ENCODE peak calls at places on chromosome 11, in nine cellular contexts. B, R, Y, K, C, P, E, T and Z are unnamed samples.

GRCh38 chr11:107337917-107338316 is 119.7 kb downstream of the CWF19L2 start:
- DNase-seq in K (no peak), P (no peak), C (no peak), E (no peak), B (no peak), Y (no peak), R (no peak), T (no peak), Z (no peak)

GRCh38 chr11:65065898-65066297 is 7.5 kb upstream of the NAALADL1 start:
- DNase-seq in Y (no peak), T (no peak), P (no peak), R (no peak), K (no peak), B (no peak), E (no peak), C (no peak), Z (no peak)

GRCh38 chr11:86511086-86511551 is 136.4 kb downstream of the CCDC81 start:
- DNase-seq in Y (no peak), C (peak), P (no peak), R (no peak), K (no peak), B (no peak), E (no peak), T (no peak), Z (no peak)

GRCh38 chr11:44923796-44924195 is 26.9 kb downstream of the TP53I11 start:
- DNase-seq in E (no peak), Y (no peak), K (no peak), R (no peak), B (no peak), T (no peak), C (no peak), P (no peak), Z (no peak)

GRCh38 chr11:122032317-122032716 is 83.7 kb downstream of the BLID start:
- DNase-seq in P (no peak), Y (no peak), E (no peak), K (no peak), C (peak), T (no peak), R (no peak), B (no peak), Z (no peak)

GRCh38 chr11:61059260-61059752 is 43.0 kb upstream of the CD5 start:
- DNase-seq in B (no peak), P (no peak), Y (no peak), E (no peak), R (no peak), T (peak), C (no peak), K (no peak), Z (no peak)

GRCh38 chr11:95972055-95972454 is 48.1 kb upstream of the MTMR2 start:
- DNase-seq in T (no peak), P (no peak), E (no peak), Y (no peak), R (no peak), C (no peak), B (no peak), K (no peak), Z (no peak)

GRCh38 chr11:45152740-45153595 is 6.5 kb downstream of the PRDM11 start:
- DNase-seq in T (peak), C (no peak), E (no peak), K (no peak), B (no peak), R (no peak), Y (no peak), P (no peak), Z (no peak)

GRCh38 chr11:67287355-67288197 is 1.5 kb upstream of the ANKRD13D start:
- DNase-seq in C (no peak), T (no peak), R (no peak), Y (peak), P (no peak), B (no peak), E (no peak), K (no peak), Z (no peak)

GRCh38 chr11:86629070-86629706 is 43.2 kb downstream of the ME3 start:
- DNase-seq in C (no peak), K (no peak), E (no peak), R (no peak), Y (no peak), P (no peak), T (no peak), B (no peak), Z (no peak)

GRCh38 chr11:77522215-77522614 is 48.3 kb upstream of the PAK1 start:
- DNase-seq in P (peak), B (no peak), C (no peak), T (no peak), Y (no peak), R (no peak), K (peak), E (no peak), Z (no peak)

GRCh38 chr11:6719588-6719987 is 36.4 kb upstream of the MRPL17 start:
- DNase-seq in P (no peak), E (no peak), K (no peak), Y (no peak), B (peak), T (no peak), R (no peak), C (no peak), Z (no peak)

GRCh38 chr11:112928136-112928535 is 33.1 kb upstream of the NCAM1 start:
- DNase-seq in P (no peak), T (no peak), C (no peak), R (no peak), Y (no peak), K (no peak), B (no peak), E (no peak), Z (no peak)

GRCh38 chr11:133945087-133945974 is 11.4 kb downstream of the IGSF9B start:
- DNase-seq in K (no peak), Y (peak), C (peak), B (no peak), P (no peak), R (no peak), T (no peak), E (peak), Z (no peak)

GRCh38 chr11:12772324-12772723 is 98.1 kb downstream of the TEAD1 start:
- DNase-seq in Y (no peak), R (no peak), P (no peak), C (no peak), B (no peak), K (no peak), T (no peak), E (no peak), Z (no peak)

GRCh38 chr11:58465690-58466089 is 23.7 kb upstream of the OR5B12 start:
- DNase-seq in T (no peak), R (no peak), K (no peak), E (no peak), B (no peak), C (peak), P (peak), Y (no peak), Z (no peak)

GRCh38 chr11:45266693-45267451 is 19.3 kb downstream of the SYT13 start:
- DNase-seq in C (no peak), T (no peak), B (no peak), P (no peak), R (peak), K (no peak), E (no peak), Y (no peak), Z (no peak)

GRCh38 chr11:27076121-27076589 is 35.5 kb downstream of the BBOX1 start:
- DNase-seq in P (no peak), B (no peak), R (no peak), T (no peak), C (peak), K (no peak), E (no peak), Y (no peak), Z (no peak)

GRCh38 chr11:115500547-115501503 is 3.4 kb downstream of the CADM1 start:
- DNase-seq in K (no peak), B (no peak), E (no peak), T (no peak), P (peak), Y (no peak), C (no peak), R (no peak), Z (no peak)

GRCh38 chr11:35609656-35610055 is 8.6 kb upstream of the FJX1 start:
- DNase-seq in R (no peak), E (no peak), B (no peak), Y (no peak), P (no peak), K (no peak), C (no peak), T (no peak), Z (no peak)

GRCh38 chr11:9693801-9694553 is 30.1 kb downstream of the SWAP70 start:
- DNase-seq in Y (no peak), T (no peak), B (no peak), P (peak), K (no peak), C (no peak), E (no peak), R (no peak), Z (no peak)

GRCh38 chr11:9057032-9057431 is 34.4 kb downstream of the SCUBE2 start:
- DNase-seq in E (no peak), B (no peak), T (no peak), K (no peak), Y (no peak), P (no peak), C (no peak), R (no peak), Z (peak)

GRCh38 chr11:128532016-128532570 is 55.3 kb downstream of the ETS1 start:
- DNase-seq in K (no peak), C (peak), Y (no peak), B (peak), P (peak), T (no peak), E (no peak), R (no peak), Z (no peak)

GRCh38 chr11:126007263-126007662 is 55.4 kb downstream of the CDON start:
- DNase-seq in B (no peak), P (peak), E (no peak), T (no peak), C (peak), R (no peak), K (no peak), Y (no peak), Z (no peak)

GRCh38 chr11:44813401-44813800 is 86.6 kb downstream of the TSPAN18 start:
- DNase-seq in E (peak), K (no peak), P (no peak), T (no peak), R (no peak), B (no peak), C (no peak), Y (peak), Z (no peak)

GRCh38 chr11:64305691-64306562 is 603 bp downstream of the ESRRA start:
- DNase-seq in T (no peak), K (no peak), C (peak), R (peak), E (peak), P (peak), Y (peak), B (peak), Z (peak)

GRCh38 chr11:2289350-2289749 is 12.4 kb downstream of the C11orf21 start:
- DNase-seq in T (no peak), C (no peak), R (no peak), B (no peak), E (no peak), P (no peak), K (no peak), Y (no peak), Z (no peak)

GRCh38 chr11:66314561-66315497 is 2.0 kb downstream of the CD248 start:
- DNase-seq in R (no peak), K (no peak), C (no peak), B (no peak), P (no peak), Y (no peak), T (no peak), E (no peak), Z (no peak)

GRCh38 chr11:88292156-88292844 is 45.2 kb downstream of the CTSC start:
- DNase-seq in K (no peak), Y (no peak), B (no peak), T (no peak), C (peak), R (no peak), P (peak), E (no peak), Z (peak)

GRCh38 chr11:49995559-49995958 is 13.2 kb upstream of the OR4C12 start:
- DNase-seq in R (no peak), Y (no peak), K (no peak), B (no peak), P (peak), E (no peak), C (peak), T (no peak), Z (peak)

GRCh38 chr11:130601141-130601540 is 152.7 kb downstream of the ADAMTS15 start:
- DNase-seq in R (no peak), T (peak), K (peak), E (peak), B (peak), C (no peak), Y (peak), P (no peak), Z (no peak)

GRCh38 chr11:43327987-43328386 is 16.2 kb downstream of the API5 start:
- DNase-seq in P (peak), B (no peak), T (no peak), Y (no peak), E (no peak), C (peak), R (no peak), K (peak), Z (peak)

DNA sequence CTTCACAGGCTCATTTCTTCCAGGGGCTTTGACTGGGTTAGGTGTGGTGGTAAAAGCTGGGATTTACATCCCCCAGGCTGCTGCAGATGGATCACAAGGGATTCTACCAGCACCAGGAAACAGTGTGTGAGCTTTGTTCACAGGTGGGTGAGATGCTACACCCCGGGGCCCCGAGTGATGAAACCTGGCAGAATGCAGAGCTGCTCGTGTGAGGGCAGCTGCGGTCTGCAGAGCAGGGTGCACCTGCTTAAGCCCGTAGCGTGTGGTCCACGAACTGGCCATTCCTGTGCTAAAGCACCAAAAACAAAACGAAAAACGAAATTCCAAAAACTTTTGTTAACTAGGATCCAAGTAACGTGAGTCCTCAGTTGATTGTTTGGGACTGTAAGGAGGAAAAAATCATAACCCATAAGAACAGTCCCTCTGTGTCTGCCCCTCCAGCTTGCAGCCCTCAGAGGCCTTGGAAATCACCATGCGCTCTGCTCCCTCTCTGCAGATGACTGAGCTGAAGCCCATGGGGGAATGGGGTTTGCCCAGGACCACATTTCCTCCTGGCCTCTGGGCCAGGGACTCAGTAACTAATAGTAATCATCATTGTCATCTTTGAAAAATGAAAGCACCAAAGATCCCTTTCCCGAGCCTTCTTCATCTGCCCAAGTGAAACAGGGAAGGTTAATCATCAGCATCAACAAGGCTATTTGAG is 24.6 kb downstream of the ELF5 start:
- DNase-seq in Y (no peak), B (no peak), R (no peak), E (no peak), K (no peak), T (no peak), C (no peak), P (no peak), Z (no peak)
- TF ChIP-seq CTCF in Y (no peak), B (no peak), R (no peak), E (no peak), K (no peak), T (no peak), C (no peak), P (no peak), Z (no peak)

GRCh38 chr11:19259487-19260345 is 19.0 kb upstream of the E2F8 start:
- DNase-seq in R (peak), E (peak), C (peak), Y (peak), T (no peak), K (peak), B (peak), P (peak), Z (no peak)
- TF ChIP-seq CTCF in R (peak), E (peak), C (peak), Y (peak), T (peak), K (peak), B (peak), P (peak), Z (peak)

GRCh38 chr11:82315093-82315492 is 418.6 kb downstream of the FAM181B start:
- DNase-seq in K (no peak), P (peak), T (no peak), E (no peak), Y (no peak), B (no peak), C (peak), R (no peak), Z (peak)
- TF ChIP-seq CTCF in K (peak), P (peak), T (no peak), E (peak), Y (no peak), B (peak), C (peak), R (no peak), Z (peak)

GRCh38 chr11:79705648-79706047 is 264.8 kb upstream of the TENM4 start:
- DNase-seq in C (no peak), E (no peak), T (no peak), R (no peak), K (no peak), B (no peak), Y (no peak), P (no peak), Z (no peak)

DNA sequence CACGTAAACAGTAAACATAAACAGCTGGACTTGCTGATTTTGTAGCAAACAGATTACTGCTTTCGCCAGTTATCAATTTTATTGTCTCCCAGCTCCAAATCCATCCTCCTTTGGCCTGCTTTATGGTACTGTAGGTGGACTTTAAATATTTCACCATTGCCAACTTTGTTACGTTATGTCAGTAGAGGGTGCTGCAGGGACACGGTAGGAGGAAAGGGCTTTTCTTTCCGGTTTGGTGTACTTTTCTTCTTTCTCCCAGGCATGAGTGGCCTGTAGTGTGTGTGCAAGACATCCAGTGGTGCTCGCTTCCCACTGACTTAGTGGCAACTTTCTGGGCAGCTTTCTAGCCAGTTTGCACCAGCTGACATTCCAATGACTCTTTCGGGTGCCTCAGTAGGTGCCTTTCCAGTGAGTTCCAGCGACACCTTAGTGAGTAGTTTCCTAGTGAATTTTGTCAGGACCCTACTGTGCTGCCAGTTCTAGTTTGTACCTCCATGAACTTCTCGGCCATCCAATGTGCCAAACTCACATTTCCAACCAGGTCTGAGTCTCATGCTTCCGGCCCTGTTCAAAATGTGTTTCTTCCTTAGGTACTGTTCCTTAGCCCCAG is 267.6 kb upstream of the TENM4 start:
- DNase-seq in B (no peak), T (no peak), R (no peak), E (no peak), C (peak), K (peak), Y (no peak), P (peak), Z (peak)
- TF ChIP-seq CTCF in B (no peak), T (no peak), R (no peak), E (peak), C (peak), K (peak), Y (peak), P (peak), Z (peak)